ENCODE peak calls at places on chromosomes 5 and 9, in six cellular contexts. P is CD4-positive, CD25-positive, alpha-beta regulatory T cell; M is mesendoderm; U is uterus; Q is GM23248; H is ovary. Y is an unnamed sample.
A peak's percentile ranks its signal among the peaks of the same experiment; 100 is the strongest.

GRCh38 chr9:132595319-132595718 is 12.9 kb downstream of the BARHL1 start:
- DNase-seq in H (no peak), Q (no peak), P (no peak), M (no peak), U (no peak), Y (no peak)

GRCh38 chr9:19358691-19359090 is 21.3 kb downstream of the RPS6 start:
- DNase-seq in Q (no peak), H (no peak), U (no peak), P (no peak), M (no peak), Y (no peak)

GRCh38 chr9:135230817-135231520 is 143.5 kb downstream of the OLFM1 start:
- DNase-seq in Q (no peak), U (no peak), H (no peak), P (no peak), M (no peak), Y (no peak)

GRCh38 chr5:179755022-179755421 is 22.4 kb downstream of the MAML1 start:
- DNase-seq in P (no peak), Q (no peak), U (no peak), M (peak; percentile 77), H (no peak), Y (no peak)

GRCh38 chr9:75200892-75201470 is 112.7 kb downstream of the OSTF1 start:
- DNase-seq in P (no peak), M (peak; percentile 55), H (no peak), U (no peak), Q (peak; percentile 49), Y (no peak)

GRCh38 chr5:34833090-34833489 is 5.9 kb upstream of the TTC23L start:
- DNase-seq in M (no peak), Q (no peak), U (no peak), H (no peak), P (no peak), Y (no peak)

GRCh38 chr5:146193291-146193690 is 10.1 kb upstream of the RBM27 start:
- DNase-seq in M (no peak), P (no peak), U (no peak), Q (no peak), H (no peak), Y (no peak)

GRCh38 chr5:79692586-79692985 is 3.0 kb downstream of the CMYA5 start:
- DNase-seq in M (no peak), Q (no peak), P (no peak), U (no peak), H (no peak), Y (no peak)

GRCh38 chr9:104982543-104982942 is 54.6 kb upstream of the ABCA1 start:
- DNase-seq in M (no peak), P (no peak), U (no peak), Q (no peak), H (no peak), Y (no peak)

GRCh38 chr5:123176224-123176937 is 87.3 kb downstream of the PRDM6 start:
- DNase-seq in Q (peak; percentile 87), H (no peak), M (no peak), P (no peak), U (no peak), Y (no peak)

GRCh38 chr5:55934117-55934613 is 60.6 kb downstream of the IL6ST start:
- DNase-seq in M (no peak), H (no peak), Q (no peak), U (no peak), P (no peak), Y (no peak)

GRCh38 chr5:139908749-139909148 is 113.1 kb downstream of the PSD2 start:
- DNase-seq in U (no peak), P (no peak), Q (peak; percentile 52), H (peak; percentile 84), M (no peak), Y (no peak)

GRCh38 chr9:125787715-125788114 is 40.5 kb downstream of the PBX3 start:
- DNase-seq in U (no peak), Q (no peak), H (no peak), P (no peak), M (no peak), Y (no peak)

GRCh38 chr9:13032585-13032984 is 246.9 kb downstream of the MPDZ start:
- DNase-seq in P (no peak), H (no peak), Q (no peak), U (no peak), M (no peak), Y (no peak)

GRCh38 chr9:32968101-32969011 is 33.1 kb downstream of the APTX start:
- DNase-seq in U (peak; percentile 47), M (peak; percentile 36), H (peak; percentile 41), P (peak; percentile 38), Q (peak; percentile 67), Y (peak; percentile 85)

GRCh38 chr9:136808075-136808780 is 480 bp downstream of the RABL6 start:
- DNase-seq in U (no peak), M (no peak), Q (peak; percentile 57), P (peak; percentile 33), H (peak; percentile 53), Y (peak; percentile 69)

GRCh38 chr5:131521252-131521651 is 113.8 kb downstream of the RAPGEF6 start:
- DNase-seq in H (no peak), M (no peak), Q (peak; percentile 79), U (no peak), P (no peak), Y (no peak)

GRCh38 chr5:136375920-136376319 is 10.6 kb upstream of the TRPC7 start:
- DNase-seq in P (no peak), H (no peak), M (no peak), Q (no peak), U (no peak), Y (no peak)

GRCh38 chr5:54719384-54720306 is 202.1 kb downstream of the SNX18 start:
- DNase-seq in H (no peak), U (no peak), M (peak; percentile 96), Q (peak; percentile 88), P (no peak), Y (no peak)

GRCh38 chr9:89781838-89782237 is 177.0 kb downstream of the GADD45G start:
- DNase-seq in P (no peak), Q (no peak), H (no peak), U (no peak), M (no peak), Y (peak; percentile 39)

DNA sequence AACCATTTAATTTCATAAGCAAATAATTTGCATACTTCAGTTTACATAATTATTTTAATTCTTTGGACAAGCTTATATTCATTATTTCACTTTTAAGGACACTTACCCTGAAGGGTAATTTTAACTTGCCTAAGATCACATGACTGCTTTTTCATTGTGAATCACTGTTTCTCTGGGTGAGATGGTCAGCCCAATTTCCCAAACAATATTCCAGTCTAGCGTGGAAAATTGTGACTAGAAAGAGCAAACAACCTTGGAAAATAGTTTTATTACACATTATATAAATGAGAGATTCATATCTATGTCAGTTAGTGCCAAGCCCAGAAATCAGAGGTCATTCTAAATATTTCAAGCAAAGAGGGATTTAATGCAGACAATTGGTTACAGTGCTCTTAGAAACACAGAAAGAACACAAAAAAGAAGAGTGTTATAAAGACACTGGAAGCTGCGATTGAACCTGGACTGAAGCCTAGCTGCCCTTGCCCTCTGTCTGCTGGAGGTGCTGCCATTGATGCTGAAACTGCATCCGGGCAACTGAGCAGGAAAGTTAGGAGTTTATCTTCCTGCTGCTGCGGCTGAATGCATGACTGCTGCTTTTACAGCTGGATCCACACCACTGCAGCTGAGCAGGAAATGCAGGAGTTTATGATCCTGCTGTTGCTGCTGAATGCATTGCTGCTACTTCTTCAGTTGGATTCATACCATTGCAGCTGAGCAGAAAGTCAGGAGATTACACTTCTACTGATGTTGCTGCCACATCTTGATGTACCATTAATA is 21.6 kb upstream of the JAKMIP2 start:
- DNase-seq in M (no peak), P (no peak), H (no peak), Q (no peak), U (no peak), Y (no peak)
- H3K27ac ChIP-seq in M (no peak overlapping the region), P (no peak overlapping the region), H (no peak overlapping the region), Q (no peak overlapping the region), U (no peak overlapping the region), Y (no peak overlapping the region)

GRCh38 chr5:149907828-149908227 is 36.8 kb downstream of the PDE6A start:
- DNase-seq in P (no peak), M (no peak), H (no peak), Q (no peak), U (no peak), Y (no peak)
- H3K27ac ChIP-seq in P (no peak overlapping the region), M (no peak overlapping the region), H (no peak overlapping the region), Q (no peak overlapping the region), U (no peak overlapping the region), Y (no peak overlapping the region)

GRCh38 chr5:33146916-33147315 is 293.8 kb upstream of the TARS1 start:
- DNase-seq in Q (peak; percentile 76), H (no peak), U (no peak), M (no peak), P (no peak), Y (no peak)
- H3K27ac ChIP-seq in Q (peak overlapping the region; percentile 81), H (no peak overlapping the region), U (no peak overlapping the region), M (no peak overlapping the region), P (no peak overlapping the region), Y (no peak overlapping the region)

GRCh38 chr9:376115-376514 is 161.4 kb downstream of the DOCK8 start:
- DNase-seq in Q (no peak), H (no peak), U (no peak), P (no peak), M (no peak), Y (no peak)

GRCh38 chr9:382383-382782 is 167.7 kb downstream of the DOCK8 start:
- DNase-seq in M (no peak), P (no peak), H (no peak), U (no peak), Q (no peak), Y (no peak)

GRCh38 chr9:373759-374206 is 159.1 kb downstream of the DOCK8 start:
- DNase-seq in Q (no peak), P (no peak), H (no peak), M (no peak), U (no peak), Y (no peak)

GRCh38 chr9:374726-375125 is 160.1 kb downstream of the DOCK8 start:
- DNase-seq in U (no peak), M (no peak), P (no peak), H (no peak), Q (no peak), Y (no peak)

DNA sequence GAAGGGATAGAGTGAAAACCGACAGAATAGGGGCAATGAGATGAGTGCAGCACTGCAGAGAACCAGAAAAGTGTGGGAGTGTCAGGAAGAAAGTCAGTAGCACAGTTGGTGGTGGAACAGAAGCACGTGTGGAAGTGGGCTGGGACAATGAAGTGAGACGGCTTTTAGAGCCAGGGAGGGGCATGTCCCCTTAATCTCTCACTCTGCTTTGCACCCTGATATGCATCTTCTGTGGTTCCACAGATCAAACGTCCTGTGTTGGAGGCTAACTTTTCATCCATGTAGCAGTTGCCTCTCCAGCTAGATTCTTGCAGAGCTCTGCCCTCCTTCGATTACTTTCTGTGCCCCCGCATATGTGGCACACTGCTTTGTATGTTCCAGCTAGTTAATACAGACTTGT is 163.6 kb downstream of the DOCK8 start:
- DNase-seq in H (no peak), U (no peak), Q (no peak), M (no peak), P (no peak), Y (no peak)
- H3K27ac ChIP-seq in H (no peak overlapping the region), U (no peak overlapping the region), Q (no peak overlapping the region), M (no peak overlapping the region), P (no peak overlapping the region), Y (no peak overlapping the region)

Y was measured in Peyer's patch.